ENCODE peak calls at places on chromosomes 3 and 15, in eight cellular contexts. C, B, Z, W, L, N, T and O are unnamed samples.
A peak's percentile ranks its signal among the peaks of the same experiment; 100 is the strongest.

GRCh38 chr3:30578479-30578878 is 27.9 kb upstream of the TGFBR2 start:
- DNase-seq in C (peak; percentile 31), B (no peak), Z (no peak), W (peak; percentile 47), L (no peak), N (peak; percentile 94), T (peak; percentile 94), O (peak; percentile 60)

GRCh38 chr15:73325191-73325980 is 43.4 kb downstream of the HCN4 start:
- DNase-seq in C (no peak), B (no peak), Z (no peak), W (no peak), L (no peak), N (no peak), T (no peak), O (no peak)

GRCh38 chr3:151283907-151284461 is 5.6 kb upstream of the P2RY14 start:
- DNase-seq in C (peak; percentile 44), B (no peak), Z (no peak), W (no peak), L (no peak), N (peak; percentile 94), T (peak; percentile 58), O (peak; percentile 73)

GRCh38 chr3:151330899-151331298 is 1.6 kb upstream of the P2RY13 start:
- DNase-seq in C (no peak), B (no peak), Z (no peak), W (no peak), L (no peak), N (peak; percentile 20), T (no peak), O (no peak)

GRCh38 chr3:172446198-172446597 is 2.1 kb downstream of the GHSR start:
- DNase-seq in C (no peak), B (no peak), Z (no peak), W (no peak), L (no peak), N (no peak), T (peak; percentile 60), O (no peak)

GRCh38 chr3:142850395-142851023 is 38.4 kb downstream of the PCOLCE2 start:
- DNase-seq in C (no peak), B (no peak), Z (no peak), W (no peak), L (no peak), N (peak; percentile 66), T (peak; percentile 84), O (peak; percentile 93)

GRCh38 chr3:72273615-72274014 is 488.7 kb upstream of the PROK2 start:
- DNase-seq in C (no peak), B (no peak), Z (no peak), W (peak; percentile 90), L (no peak), N (peak; percentile 90), T (no peak), O (no peak)

GRCh38 chr3:28232659-28233058 is 8.8 kb upstream of the CMC1 start:
- DNase-seq in C (no peak), B (no peak), Z (no peak), W (no peak), L (no peak), N (no peak), T (no peak), O (no peak)

GRCh38 chr3:133868166-133868565 is 27.5 kb downstream of the RAB6B start:
- DNase-seq in C (no peak), B (no peak), Z (no peak), W (no peak), L (peak; percentile 39), N (no peak), T (no peak), O (no peak)

GRCh38 chr15:64105113-64105704 is 9.4 kb downstream of the SNX1 start:
- DNase-seq in C (no peak), B (no peak), Z (no peak), W (no peak), L (no peak), N (peak; percentile 57), T (no peak), O (no peak)

GRCh38 chr3:135853981-135854380 is 111.5 kb upstream of the PPP2R3A start:
- DNase-seq in C (no peak), B (no peak), Z (no peak), W (no peak), L (no peak), N (no peak), T (no peak), O (no peak)

GRCh38 chr3:13501958-13502790 is 22.1 kb downstream of the HDAC11 start:
- DNase-seq in C (peak; percentile 16), B (no peak), Z (no peak), W (no peak), L (no peak), N (no peak), T (no peak), O (no peak)

GRCh38 chr3:182182531-182182968 is 470.8 kb downstream of the SOX2 start:
- DNase-seq in C (no peak), B (no peak), Z (no peak), W (no peak), L (no peak), N (no peak), T (peak; percentile 71), O (peak; percentile 98)

GRCh38 chr3:28738425-28738824 is 389.8 kb upstream of the AZI2 start:
- DNase-seq in C (no peak), B (no peak), Z (no peak), W (no peak), L (no peak), N (no peak), T (no peak), O (no peak)

GRCh38 chr3:72299321-72299802 is 514.4 kb upstream of the PROK2 start:
- DNase-seq in C (no peak), B (no peak), Z (peak; percentile 65), W (no peak), L (no peak), N (peak; percentile 59), T (peak; percentile 46), O (peak; percentile 29)

GRCh38 chr15:52290329-52290728 is 5.3 kb downstream of the MYO5C start:
- DNase-seq in C (no peak), B (no peak), Z (no peak), W (no peak), L (no peak), N (no peak), T (no peak), O (peak; percentile 52)

GRCh38 chr15:80694624-80695098 is 449 bp upstream of the ABHD17C start:
- DNase-seq in C (peak; percentile 31), B (peak; percentile 57), Z (no peak), W (no peak), L (peak; percentile 55), N (peak; percentile 33), T (peak; percentile 32), O (no peak)

GRCh38 chr15:81111510-81112375 is 22.3 kb upstream of the CFAP161 start:
- DNase-seq in C (no peak), B (no peak), Z (no peak), W (no peak), L (no peak), N (no peak), T (no peak), O (peak; percentile 95)

GRCh38 chr3:123449986-123450474 is 1.1 kb upstream of the ADCY5 start:
- DNase-seq in C (peak; percentile 51), B (no peak), Z (peak; percentile 79), W (no peak), L (peak; percentile 74), N (no peak), T (no peak), O (no peak)

GRCh38 chr3:97952280-97952679 is 20.0 kb downstream of the RIOX2 start:
- DNase-seq in C (no peak), B (no peak), Z (no peak), W (no peak), L (no peak), N (peak; percentile 74), T (peak; percentile 25), O (peak; percentile 62)

GRCh38 chr3:97957617-97958311 is 14.5 kb downstream of the RIOX2 start:
- DNase-seq in C (no peak), B (no peak), Z (no peak), W (no peak), L (no peak), N (no peak), T (peak; percentile 36), O (no peak)

GRCh38 chr3:97952872-97953271 is 19.4 kb downstream of the RIOX2 start:
- DNase-seq in C (no peak), B (no peak), Z (no peak), W (no peak), L (no peak), N (no peak), T (peak; percentile 74), O (peak; percentile 73)

GRCh38 chr3:97956051-97956450 is 16.2 kb downstream of the RIOX2 start:
- DNase-seq in C (no peak), B (no peak), Z (no peak), W (no peak), L (no peak), N (no peak), T (no peak), O (no peak)

GRCh38 chr3:97954193-97954827 is 17.9 kb downstream of the RIOX2 start:
- DNase-seq in C (no peak), B (no peak), Z (no peak), W (no peak), L (no peak), N (no peak), T (no peak), O (no peak)
- H3K36me3 ChIP-seq in C (peaks cover 87% of the 10 kb centered on the region), B (peaks cover 44% of the 10 kb centered on the region), Z (peaks cover 35% of the 10 kb centered on the region), W (peaks cover 45% of the 10 kb centered on the region), L (no peaks in the 10 kb centered on the region), N (peaks cover 25% of the 10 kb centered on the region), T (peaks cover 57% of the 10 kb centered on the region), O (peaks cover 6% of the 10 kb centered on the region)

GRCh38 chr3:47010910-47011309 is 31.4 kb downstream of the NBEAL2 start:
- DNase-seq in C (no peak), B (no peak), Z (no peak), W (no peak), L (peak; percentile 16), N (no peak), T (no peak), O (no peak)
- H3K36me3 ChIP-seq in C (peaks cover 47% of the 10 kb centered on the region), B (peaks cover 8% of the 10 kb centered on the region), Z (no peaks in the 10 kb centered on the region), W (peaks cover 15% of the 10 kb centered on the region), L (no peaks in the 10 kb centered on the region), N (peaks cover 11% of the 10 kb centered on the region), T (no peaks in the 10 kb centered on the region), O (peaks cover 18% of the 10 kb centered on the region)

DNA sequence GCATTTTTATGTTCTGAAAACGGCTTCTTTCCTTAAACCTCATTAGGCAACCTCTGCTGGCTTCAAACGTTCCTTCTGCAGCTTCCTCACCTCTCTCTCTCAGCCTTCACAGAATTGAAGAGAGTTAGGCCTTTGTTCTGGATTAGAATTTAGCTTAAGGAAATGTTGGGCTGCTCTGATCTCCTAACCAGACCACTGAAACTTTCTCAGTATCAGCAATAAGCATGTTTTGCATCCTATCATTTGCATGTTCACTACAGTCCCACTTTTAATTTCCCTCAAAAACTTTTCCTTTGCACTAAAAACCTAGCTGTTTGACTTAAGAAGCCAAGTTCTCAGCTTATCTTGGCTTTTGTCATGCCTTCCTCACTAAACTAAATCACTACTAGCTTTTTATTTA is 49.5 kb downstream of the SMARCC1 start:
- DNase-seq in C (no peak), B (no peak), Z (no peak), W (no peak), L (no peak), N (no peak), T (no peak), O (no peak)
- H3K36me3 ChIP-seq in C (peaks cover 87% of the 10 kb centered on the region), B (peaks cover 19% of the 10 kb centered on the region), Z (peaks cover 83% of the 10 kb centered on the region), W (peaks cover 64% of the 10 kb centered on the region), L (no peaks in the 10 kb centered on the region), N (peaks cover 40% of the 10 kb centered on the region), T (peaks cover 68% of the 10 kb centered on the region), O (peaks cover 7% of the 10 kb centered on the region)

DNA sequence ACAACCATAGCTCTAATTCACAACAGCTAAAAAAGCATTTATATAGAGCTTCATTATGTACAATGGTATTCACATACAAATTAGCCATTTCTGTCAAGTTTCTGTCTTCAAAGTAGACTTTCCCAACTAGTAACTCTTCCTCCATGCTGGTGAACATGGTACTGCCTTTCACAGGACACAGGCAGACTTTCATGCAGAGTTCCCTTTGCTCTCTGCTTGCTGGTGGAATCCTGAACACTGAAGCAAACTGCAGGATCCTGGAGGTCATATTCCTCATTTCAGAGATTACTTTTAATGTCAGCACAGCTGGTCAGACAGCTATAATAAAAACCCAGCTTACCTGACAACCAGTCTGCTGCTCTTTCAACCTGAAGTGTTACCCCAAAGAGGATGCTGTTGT is 53.6 kb downstream of the TASOR start:
- DNase-seq in C (no peak), B (no peak), Z (no peak), W (no peak), L (no peak), N (no peak), T (no peak), O (no peak)
- H3K36me3 ChIP-seq in C (peaks cover 89% of the 10 kb centered on the region), B (peaks cover 21% of the 10 kb centered on the region), Z (peaks cover 70% of the 10 kb centered on the region), W (peaks cover 24% of the 10 kb centered on the region), L (no peaks in the 10 kb centered on the region), N (peaks cover 25% of the 10 kb centered on the region), T (peaks cover 31% of the 10 kb centered on the region), O (peaks cover 7% of the 10 kb centered on the region)